ENCODE peak calls at places on chromosomes 11 and 22, in four cellular contexts. F is SK-N-MC, I is GOT3, T is T follicular helper cell. B is an unnamed sample.

GRCh38 chr22:36828815-36829214 is 12.0 kb upstream of the PVALB start:
- DNase-seq in I (no peak), T (no peak), F (no peak), B (no peak)

GRCh38 chr22:40421082-40421350 is 50.6 kb downstream of the SGSM3 start:
- DNase-seq in F (no peak), T (no peak), I (no peak), B (no peak)

GRCh38 chr11:13324709-13325108 is 47.1 kb downstream of the BMAL1 start:
- DNase-seq in T (no peak), F (no peak), I (no peak), B (no peak)

GRCh38 chr11:114026355-114026754 is 33.2 kb upstream of the ZBTB16 start:
- DNase-seq in T (no peak), I (no peak), F (no peak), B (no peak)

GRCh38 chr11:61923166-61924015 is 6.0 kb upstream of the RAB3IL1 start:
- DNase-seq in T (no peak), I (no peak), F (no peak), B (no peak)

GRCh38 chr11:1852885-1853284 is at the start of gene LSP1:
- DNase-seq in F (no peak), I (no peak), T (peak), B (peak)

GRCh38 chr22:17578129-17578754 is 14.9 kb downstream of the SLC25A18 start:
- DNase-seq in F (peak), T (no peak), I (no peak), B (no peak)

GRCh38 chr11:63802637-63803414 is 10.4 kb upstream of the SPINDOC start:
- DNase-seq in T (no peak), F (no peak), I (no peak), B (no peak)

GRCh38 chr11:120611576-120611975 is 100.0 kb downstream of the GRIK4 start:
- DNase-seq in I (no peak), F (no peak), T (no peak), B (no peak)

GRCh38 chr11:45264839-45265515 is 21.2 kb downstream of the SYT13 start:
- DNase-seq in F (no peak), T (no peak), I (no peak), B (no peak)

GRCh38 chr11:118436639-118437045 is 350 bp downstream of the KMT2A start:
- DNase-seq in I (no peak), F (no peak), T (peak), B (peak)

GRCh38 chr11:27718346-27718852 is 18.1 kb upstream of the BDNF start:
- DNase-seq in I (peak), T (no peak), F (no peak), B (no peak)

GRCh38 chr11:57942808-57943207 is 80.9 kb upstream of the OR9Q1 start:
- DNase-seq in I (no peak), F (no peak), T (no peak), B (no peak)

GRCh38 chr11:68659158-68659921 is 25.0 kb upstream of the GAL start:
- DNase-seq in I (peak), F (peak), T (no peak), B (no peak)

GRCh38 chr11:21641839-21642238 is 551.0 kb upstream of the ANO5 start:
- DNase-seq in I (no peak), T (no peak), F (no peak), B (no peak)

GRCh38 chr11:69172674-69173073 is 16.9 kb downstream of the SMIM38 start:
- DNase-seq in I (no peak), T (no peak), F (no peak), B (no peak)

GRCh38 chr11:44619931-44620725 is 54.7 kb downstream of the CD82 start:
- DNase-seq in T (no peak), I (no peak), F (no peak), B (no peak)

GRCh38 chr11:129788278-129788677 is 27.4 kb upstream of the TMEM45B start:
- DNase-seq in T (no peak), I (no peak), F (no peak), B (no peak)

GRCh38 chr11:74532496-74533246 is 39.1 kb upstream of the LIPT2 start:
- DNase-seq in F (no peak), T (no peak), I (no peak), B (no peak)

GRCh38 chr22:40525250-40525884 is 111.2 kb downstream of the MRTFA start:
- DNase-seq in I (no peak), F (no peak), T (peak), B (peak)

GRCh38 chr22:44049369-44050231 is 25.5 kb downstream of the PARVB start:
- DNase-seq in F (no peak), I (no peak), T (no peak), B (no peak)

GRCh38 chr11:18727499-18728236 is 1.7 kb upstream of the IGSF22 start:
- DNase-seq in I (no peak), T (peak), F (no peak), B (no peak)

GRCh38 chr11:16606784-16607674 is 131.4 kb upstream of the C11orf58 start:
- DNase-seq in F (no peak), T (no peak), I (no peak), B (no peak)

GRCh38 chr11:118629761-118630661 is 22.6 kb downstream of the PHLDB1 start:
- DNase-seq in I (no peak), F (no peak), T (no peak), B (no peak)

GRCh38 chr11:16883179-16883578 is 131.0 kb downstream of the PLEKHA7 start:
- DNase-seq in I (no peak), F (peak), T (no peak), B (no peak)

GRCh38 chr11:119493712-119494111 is 70.7 kb upstream of the THY1 start:
- DNase-seq in I (no peak), T (no peak), F (no peak), B (no peak)

GRCh38 chr11:113110046-113110445 is 148.8 kb downstream of the NCAM1 start:
- DNase-seq in F (no peak), T (no peak), I (no peak), B (no peak)

GRCh38 chr22:20198527-20199319 is 47.9 kb upstream of the CCDC188 start:
- DNase-seq in T (no peak), F (no peak), I (no peak), B (no peak)

GRCh38 chr11:64778473-64779298 is at the start of gene SF1:
- DNase-seq in T (peak), I (peak), F (peak), B (peak)

GRCh38 chr11:68373810-68374501 is 61.6 kb downstream of the LRP5 start:
- DNase-seq in T (no peak), F (no peak), I (no peak), B (no peak)

B was measured in T-helper 22 cell.